ENCODE peak calls at places on chromosomes 16 and 17, in nine cellular contexts. C is A549, I is sigmoid colon, E is K562, Q is transverse colon, G is tibial nerve, L is stomach, R is ovary, M is SK-N-SH. V is an unnamed sample.

GRCh38 chr17:47164263-47164662 is 24.8 kb downstream of the CDC27 start:
- DNase-seq in C (no peak), M (no peak), Q (no peak), R (no peak), E (no peak), I (no peak), G (no peak), L (no peak), V (no peak)

GRCh38 chr16:63050391-63050790 is 1014.2 kb upstream of the CDH8 start:
- DNase-seq in G (no peak), L (no peak), Q (no peak), E (no peak), R (no peak), I (no peak), C (no peak), M (no peak), V (no peak)

GRCh38 chr17:47611372-47612350 is 38.1 kb upstream of the KPNB1 start:
- DNase-seq in Q (no peak), G (no peak), I (no peak), E (no peak), R (no peak), M (no peak), L (no peak), C (no peak), V (no peak)

GRCh38 chr17:47884905-47885735 is 10.9 kb upstream of the SP2 start:
- DNase-seq in R (peak; percentile 28), G (no peak), E (no peak), I (no peak), C (no peak), L (no peak), M (no peak), Q (peak; percentile 74), V (no peak)

GRCh38 chr17:14321980-14322776 is 21.3 kb downstream of the HS3ST3B1 start:
- DNase-seq in L (no peak), I (no peak), M (no peak), C (no peak), R (no peak), E (no peak), G (no peak), Q (no peak), V (no peak)

GRCh38 chr17:57424777-57425188 is 168.5 kb downstream of the MSI2 start:
- DNase-seq in G (no peak), Q (peak; percentile 81), I (no peak), M (no peak), C (no peak), L (no peak), R (no peak), E (no peak), V (no peak)

GRCh38 chr17:8481703-8482102 is 46.0 kb downstream of the NDEL1 start:
- DNase-seq in M (no peak), E (no peak), L (no peak), Q (no peak), I (no peak), G (no peak), R (no peak), C (no peak), V (peak; percentile 50)

GRCh38 chr16:58661199-58661830 is 23.3 kb downstream of the SLC38A7 start:
- DNase-seq in I (no peak), R (no peak), C (peak; percentile 94), M (peak; percentile 78), Q (peak; percentile 38), G (no peak), L (peak; percentile 41), E (peak; percentile 84), V (no peak)

GRCh38 chr16:85709766-85710423 is 21.1 kb upstream of the GINS2 start:
- DNase-seq in E (no peak), C (no peak), Q (no peak), L (no peak), G (no peak), R (no peak), M (no peak), I (no peak), V (no peak)

GRCh38 chr17:49473900-49474751 is 21.0 kb upstream of the NGFR start:
- DNase-seq in Q (no peak), C (no peak), R (no peak), M (no peak), G (no peak), E (no peak), I (no peak), L (no peak), V (no peak)

GRCh38 chr17:62895650-62896301 is 70.3 kb upstream of the TANC2 start:
- DNase-seq in M (no peak), I (no peak), C (no peak), R (no peak), L (no peak), E (no peak), Q (no peak), G (no peak), V (no peak)

GRCh38 chr16:73054732-73055481 is 7.0 kb upstream of the ZFHX3 start:
- DNase-seq in Q (no peak), I (peak; percentile 27), C (no peak), M (peak; percentile 45), G (no peak), R (no peak), L (no peak), E (no peak), V (no peak)
- TF ChIP-seq EP300 in Q (no peak), I (no peak), C (no peak), M (no peak), G (no peak), R (no peak), L (no peak), E (no peak), V (no peak)

GRCh38 chr17:2094891-2095535 is 40.1 kb downstream of the HIC1 start:
- DNase-seq in L (peak; percentile 88), R (no peak), E (no peak), C (no peak), Q (peak; percentile 33), I (peak; percentile 81), M (peak; percentile 37), G (no peak), V (peak; percentile 71)
- H3K27ac ChIP-seq in L (peak overlapping the region; percentile 63), R (no peak overlapping the region), E (no peak overlapping the region), C (no peak overlapping the region), Q (no peak overlapping the region), I (peak overlapping the region; percentile 29), M (no peak overlapping the region), G (no peak overlapping the region), V (no peak overlapping the region)

GRCh38 chr17:45577571-45578279 is 87.2 kb upstream of the PLEKHM1 start:
- DNase-seq in R (no peak), Q (no peak), I (no peak), E (no peak), G (no peak), C (no peak), M (no peak), L (no peak), V (no peak)

GRCh38 chr17:45579529-45580495 is 89.3 kb upstream of the PLEKHM1 start:
- DNase-seq in C (no peak), R (no peak), G (no peak), I (no peak), Q (peak; percentile 26), L (no peak), M (no peak), E (peak; percentile 72), V (no peak)

GRCh38 chr17:45578516-45579455 is 88.3 kb upstream of the PLEKHM1 start:
- DNase-seq in G (no peak), R (no peak), L (no peak), Q (no peak), I (no peak), E (no peak), M (no peak), C (no peak), V (no peak)

GRCh38 chr17:45581860-45582259 is 91.3 kb upstream of the PLEKHM1 start:
- DNase-seq in R (no peak), C (no peak), I (no peak), G (no peak), Q (no peak), E (no peak), M (no peak), L (no peak), V (no peak)

DNA sequence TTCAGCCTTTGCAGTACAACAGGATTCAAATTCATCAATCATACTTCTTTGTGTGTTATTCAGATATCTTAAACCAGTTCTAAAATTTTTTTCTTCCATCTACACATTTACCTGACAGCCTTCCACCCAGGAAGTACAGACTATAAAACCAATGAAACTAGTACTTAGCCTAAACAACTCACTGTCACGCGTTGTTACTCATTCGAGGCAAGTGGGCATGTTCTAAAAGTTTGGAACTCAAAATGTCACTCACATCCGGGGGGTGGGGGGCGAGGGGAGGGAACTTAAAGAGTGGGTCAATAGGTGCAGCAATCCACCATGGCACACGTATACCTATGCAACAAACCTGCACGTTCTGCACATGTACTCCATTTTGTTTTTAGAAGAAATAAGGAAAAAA is 90.4 kb upstream of the PLEKHM1 start:
- DNase-seq in E (no peak), C (no peak), I (no peak), G (no peak), L (no peak), Q (no peak), R (no peak), M (no peak), V (no peak)
- TF ChIP-seq EP300 in E (no peak), C (no peak), I (no peak), G (no peak), L (no peak), Q (no peak), R (no peak), M (no peak), V (no peak)

GRCh38 chr17:81644496-81644895 is 7.5 kb downstream of the TSPAN10 start:
- DNase-seq in C (no peak), M (no peak), L (no peak), Q (no peak), E (no peak), I (no peak), G (no peak), R (no peak), V (no peak)

GRCh38 chr17:81638683-81639082 is 1.7 kb downstream of the TSPAN10 start:
- DNase-seq in C (no peak), G (no peak), M (no peak), L (no peak), R (no peak), Q (no peak), I (no peak), E (no peak), V (no peak)

GRCh38 chr17:81640011-81640410 is 3.0 kb downstream of the TSPAN10 start:
- DNase-seq in C (no peak), G (no peak), L (no peak), E (no peak), I (no peak), R (no peak), Q (no peak), M (no peak), V (no peak)

GRCh38 chr17:81644976-81645952 is 8.3 kb downstream of the TSPAN10 start:
- DNase-seq in G (no peak), L (no peak), I (no peak), Q (no peak), R (no peak), E (no peak), C (no peak), M (no peak), V (no peak)

DNA sequence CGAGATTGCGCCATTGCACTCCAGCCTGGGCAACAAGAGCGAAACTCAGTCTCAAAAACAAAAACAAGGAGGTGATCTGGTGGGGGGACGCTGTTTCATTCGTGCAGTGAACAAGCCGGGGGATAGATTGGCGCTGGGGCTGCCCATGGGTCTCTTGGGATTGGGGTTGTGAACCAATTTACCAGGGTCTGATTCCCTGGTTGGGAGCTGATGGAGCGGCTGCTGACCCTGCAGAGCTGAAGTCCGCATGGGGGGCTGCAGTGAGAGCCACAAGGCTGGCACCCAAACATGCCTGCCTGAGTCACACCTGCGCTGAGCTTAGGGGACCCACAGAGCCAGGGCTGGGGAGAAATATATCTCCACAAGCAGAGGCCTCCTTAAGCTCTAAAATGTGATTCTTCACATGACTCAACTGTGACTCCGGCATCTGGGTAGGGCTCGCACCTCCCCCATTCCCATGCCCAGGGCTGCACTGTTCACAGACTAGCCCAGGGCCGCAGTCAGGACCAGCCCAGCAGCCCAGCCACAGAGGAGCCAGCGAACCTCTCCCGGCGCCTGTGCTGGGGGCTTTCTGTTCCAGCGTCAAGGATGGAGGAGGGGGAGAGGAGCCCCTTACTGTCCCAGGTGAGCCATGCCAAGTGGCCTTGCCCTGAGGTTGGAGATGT is 5.0 kb downstream of the TSPAN10 start:
- DNase-seq in R (no peak), Q (no peak), M (no peak), C (peak; percentile 86), I (no peak), E (no peak), G (no peak), L (no peak), V (no peak)
- H3K27ac ChIP-seq in R (no peak overlapping the region), Q (no peak overlapping the region), M (peak overlapping the region; percentile 63), C (peak overlapping the region; percentile 84), I (no peak overlapping the region), E (no peak overlapping the region), G (no peak overlapping the region), L (no peak overlapping the region), V (no peak overlapping the region)